ENCODE peak calls at places on chromosomes 2 and 18, in four cellular contexts. C, I, G and R are unnamed samples. For H3K4me1, the result is how much of the 10 kb centered on the place peaks cover.

GRCh38 chr2:119254601-119255080 is 31.0 kb downstream of the STEAP3 start:
- DNase-seq in C (no peak), I (no peak), G (no peak), R (no peak)

GRCh38 chr2:43311276-43311675 is 84.9 kb upstream of the ZFP36L2 start:
- DNase-seq in C (no peak), I (peak), G (peak), R (peak)

GRCh38 chr2:45302011-45302325 is 292.7 kb upstream of the SIX2 start:
- DNase-seq in C (no peak), I (no peak), G (no peak), R (no peak)

GRCh38 chr2:133765693-133766092 is 197.4 kb upstream of the NCKAP5 start:
- DNase-seq in C (no peak), I (peak), G (no peak), R (peak)

GRCh38 chr2:146821836-146822316 is 1023.0 kb upstream of the ACVR2A start:
- DNase-seq in C (no peak), I (no peak), G (peak), R (peak)

GRCh38 chr2:113018509-113018908 is 13.2 kb downstream of the IL36A start:
- DNase-seq in C (no peak), I (no peak), G (no peak), R (no peak)

GRCh38 chr2:217729426-217730058 is 273.3 kb downstream of the TNS1 start:
- DNase-seq in C (peak), I (no peak), G (no peak), R (no peak)

GRCh38 chr2:227388537-227389011 is 825 bp upstream of the SCYGR1 start:
- DNase-seq in C (no peak), I (peak), G (no peak), R (no peak)

GRCh38 chr18:63603772-63604171 is 16.6 kb downstream of the SERPINB13 start:
- DNase-seq in C (no peak), I (no peak), G (no peak), R (no peak)

GRCh38 chr2:95026471-95027368 is 1.2 kb downstream of the MAL start:
- DNase-seq in C (no peak), I (no peak), G (no peak), R (no peak)

GRCh38 chr2:192230864-192231453 is 36.2 kb upstream of the TMEFF2 start:
- DNase-seq in C (no peak), I (no peak), G (no peak), R (no peak)

GRCh38 chr2:54608224-54608623 is 115.2 kb upstream of the EML6 start:
- DNase-seq in C (no peak), I (no peak), G (no peak), R (no peak)

GRCh38 chr2:54611830-54612545 is 111.5 kb upstream of the EML6 start:
- DNase-seq in C (no peak), I (no peak), G (no peak), R (no peak)

GRCh38 chr2:54610700-54611099 is 112.8 kb upstream of the EML6 start:
- DNase-seq in C (no peak), I (no peak), G (no peak), R (no peak)

GRCh38 chr2:54609241-54609640 is 114.2 kb upstream of the EML6 start:
- DNase-seq in C (no peak), I (no peak), G (no peak), R (no peak)

GRCh38 chr2:54609647-54610046 is 113.8 kb upstream of the EML6 start:
- DNase-seq in C (no peak), I (no peak), G (peak), R (no peak)
- TF ChIP-seq CTCF in C (no peak), I (no peak), G (no peak), R (no peak)

GRCh38 chr2:70127920-70128444 is 40.7 kb downstream of the PCBP1 start:
- DNase-seq in C (no peak), I (no peak), G (no peak), R (peak)

GRCh38 chr2:70133521-70134348 is 46.5 kb downstream of the PCBP1 start:
- DNase-seq in C (no peak), I (no peak), G (peak), R (peak)

GRCh38 chr2:70133127-70133452 is 45.8 kb downstream of the PCBP1 start:
- DNase-seq in C (no peak), I (no peak), G (no peak), R (no peak)

GRCh38 chr2:70132244-70133126 is 45.2 kb downstream of the PCBP1 start:
- DNase-seq in C (peak), I (peak), G (peak), R (peak)
- H3K4me1 ChIP-seq in C (half or more), I (half or more), G (under half), R (under half)

GRCh38 chr2:110815938-110816337 is 83.6 kb downstream of the ACOXL start:
- DNase-seq in C (no peak), I (no peak), G (no peak), R (no peak)

GRCh38 chr2:110819711-110820110 is 87.3 kb downstream of the ACOXL start:
- DNase-seq in C (no peak), I (no peak), G (no peak), R (no peak)

GRCh38 chr2:110816404-110817365 is 84.3 kb downstream of the ACOXL start:
- DNase-seq in C (no peak), I (no peak), G (no peak), R (no peak)

GRCh38 chr2:110820128-110820527 is 87.8 kb downstream of the ACOXL start:
- DNase-seq in C (no peak), I (no peak), G (no peak), R (no peak)

GRCh38 chr2:110818767-110819481 is 86.6 kb downstream of the ACOXL start:
- DNase-seq in C (no peak), I (peak), G (no peak), R (no peak)
- TF ChIP-seq CTCF in C (no peak), I (no peak), G (no peak), R (peak)

GRCh38 chr18:26483633-26484032 is 64.7 kb downstream of the KCTD1 start:
- DNase-seq in C (no peak), I (peak), G (no peak), R (no peak)
- H3K4me1 ChIP-seq in C (under half), I (half or more), G (under half), R (under half)

GRCh38 chr2:135043345-135043744 is 3.9 kb downstream of the MAP3K19 start:
- DNase-seq in C (no peak), I (no peak), G (no peak), R (peak)
- TF ChIP-seq CTCF in C (peak), I (peak), G (peak), R (peak)

DNA sequence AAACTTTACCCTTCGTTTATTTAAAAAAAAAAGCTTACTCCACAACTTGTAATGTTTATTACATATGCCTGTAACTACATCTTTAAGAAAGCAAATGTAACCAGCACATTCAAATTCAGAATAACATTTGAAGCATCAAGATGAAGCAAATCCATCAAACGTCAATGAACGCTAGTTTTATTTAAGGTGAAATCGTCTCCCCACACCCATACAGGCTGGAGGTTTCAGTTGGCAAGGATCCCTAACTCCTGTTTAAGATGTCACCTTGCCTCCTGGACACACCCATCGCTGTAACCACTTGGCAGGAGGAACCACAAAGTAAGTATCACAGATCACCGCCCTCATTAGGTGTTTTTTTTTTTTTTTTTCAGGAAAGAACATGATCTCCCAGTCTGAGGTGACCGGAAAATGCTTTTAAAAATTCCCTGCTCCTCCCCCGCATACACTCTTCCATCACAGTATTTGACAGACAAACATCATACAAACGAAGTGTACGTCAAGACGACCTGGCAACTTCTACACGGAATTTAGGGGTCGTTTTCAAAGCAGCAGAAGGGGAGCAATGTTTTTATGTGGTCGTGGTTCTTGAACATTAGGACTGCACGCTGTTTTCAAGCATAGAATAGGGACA is 19.7 kb upstream of the STPG4 start:
- DNase-seq in C (no peak), I (peak), G (peak), R (peak)
- H3K4me1 ChIP-seq in C (half or more), I (half or more), G (under half), R (under half)

DNA sequence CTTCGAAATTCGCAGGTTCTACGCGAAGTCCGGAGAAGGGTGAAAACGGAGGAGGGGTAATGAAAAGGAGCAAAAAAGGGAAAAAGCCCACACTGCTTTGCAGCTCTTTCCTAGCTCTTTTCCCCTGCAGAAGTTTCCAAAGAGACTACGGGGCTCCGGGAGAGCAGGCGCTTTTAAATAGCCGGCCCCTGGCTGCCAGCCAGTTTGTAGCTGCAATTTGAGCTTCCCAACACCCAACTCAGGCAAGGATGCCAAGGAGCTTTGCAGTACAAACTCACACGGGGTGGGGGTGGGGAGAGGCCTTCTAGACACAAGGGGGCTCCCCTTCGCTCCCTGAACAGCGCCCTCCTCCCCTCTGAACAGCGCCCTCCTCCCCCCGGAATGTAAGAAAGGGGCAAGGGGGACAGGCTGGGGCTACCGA is at the start of gene IGFBP5:
- DNase-seq in C (peak), I (no peak), G (peak), R (peak)
- TF ChIP-seq CTCF in C (peak), I (peak), G (no peak), R (peak)

GRCh38 chr2:239236043-239236807 is 164.6 kb downstream of the HDAC4 start:
- DNase-seq in C (no peak), I (no peak), G (no peak), R (no peak)

GRCh38 chr2:239234151-239234825 is 166.5 kb downstream of the HDAC4 start:
- DNase-seq in C (no peak), I (no peak), G (no peak), R (no peak)

GRCh38 chr2:239233576-239233975 is 167.2 kb downstream of the HDAC4 start:
- DNase-seq in C (no peak), I (no peak), G (no peak), R (no peak)

GRCh38 chr2:239235311-239235710 is 165.5 kb downstream of the HDAC4 start:
- DNase-seq in C (no peak), I (no peak), G (no peak), R (no peak)

GRCh38 chr2:239234826-239235175 is 166.0 kb downstream of the HDAC4 start:
- DNase-seq in C (no peak), I (no peak), G (no peak), R (no peak)
- H3K4me1 ChIP-seq in C (under half), I (under half), G (under half), R (under half)

GRCh38 chr2:20562540-20563225 is 88.2 kb downstream of the HS1BP3 start:
- DNase-seq in C (no peak), I (peak), G (no peak), R (no peak)
- TF ChIP-seq CTCF in C (peak), I (no peak), G (peak), R (peak)